ENCODE peak calls at places on chromosomes 12 and 14, in four cellular contexts. D is SW 1271, Z is adipocyte, P is non-pigmented ciliary epithelial cell. G is an unnamed sample.

GRCh38 chr14:59281613-59282012 is 93.1 kb downstream of the DAAM1 start:
- DNase-seq in Z (peak), P (no peak), D (no peak), G (peak)

GRCh38 chr12:47938594-47938993 is 24.8 kb upstream of the TMEM106C start:
- DNase-seq in Z (no peak), D (no peak), P (no peak), G (no peak)

GRCh38 chr12:103751600-103751999 is 89.4 kb downstream of the NT5DC3 start:
- DNase-seq in P (no peak), Z (no peak), D (no peak), G (no peak)

GRCh38 chr12:67415473-67415872 is 146.3 kb downstream of the CAND1 start:
- DNase-seq in P (no peak), D (no peak), Z (peak), G (no peak)

GRCh38 chr14:77133718-77134338 is 7.8 kb downstream of the ZDHHC22 start:
- DNase-seq in D (no peak), P (no peak), Z (peak), G (no peak)

GRCh38 chr12:108004368-108004767 is 124.7 kb upstream of the WSCD2 start:
- DNase-seq in P (no peak), Z (peak), D (no peak), G (no peak)

GRCh38 chr12:29171421-29172258 is 22.6 kb downstream of the FAR2 start:
- DNase-seq in P (no peak), D (no peak), Z (no peak), G (no peak)

GRCh38 chr14:76920572-76921175 is 94.5 kb downstream of the LRRC74A start:
- DNase-seq in D (no peak), Z (no peak), P (no peak), G (no peak)

GRCh38 chr14:56487090-56487667 is 92.4 kb upstream of the TMEM260 start:
- DNase-seq in P (no peak), Z (peak), D (no peak), G (peak)

GRCh38 chr14:40581264-40581663 is 1025.4 kb upstream of the LRFN5 start:
- DNase-seq in Z (no peak), P (no peak), D (no peak), G (no peak)

GRCh38 chr12:47549258-47549657 is 156.6 kb downstream of the RPAP3 start:
- DNase-seq in Z (no peak), P (no peak), D (no peak), G (no peak)

GRCh38 chr14:20855652-20856291 is 35.4 kb upstream of the RNASE3 start:
- DNase-seq in Z (peak), D (no peak), P (no peak), G (peak)

GRCh38 chr12:117501470-117501869 is 140.0 kb upstream of the NOS1 start:
- DNase-seq in Z (no peak), P (no peak), D (no peak), G (no peak)

GRCh38 chr14:103594265-103594664 is 31.5 kb downstream of the COA8 start:
- DNase-seq in Z (peak), P (peak), D (no peak), G (peak)

GRCh38 chr14:64196668-64197411 is 97.3 kb downstream of the ESR2 start:
- DNase-seq in Z (peak), P (no peak), D (no peak), G (no peak)

GRCh38 chr12:77847665-77848431 is 17.2 kb downstream of the NAV3 start:
- DNase-seq in P (peak), D (peak), Z (peak), G (peak)